ENCODE peak calls at places on chromosome 18, in nine cellular contexts. O, N, U, K, M, S, I, F and B are unnamed samples.

GRCh38 chr18:160831-161570 is 2.6 kb downstream of the USP14 start:
- DNase-seq in U (no peak), M (no peak), S (no peak), N (no peak), F (no peak), I (no peak), K (no peak), O (no peak), B (no peak)

GRCh38 chr18:10252952-10253680 is 201.3 kb upstream of the APCDD1 start:
- DNase-seq in I (no peak), O (no peak), U (no peak), M (no peak), N (no peak), F (no peak), S (no peak), K (no peak), B (no peak)

GRCh38 chr18:79199691-79200374 is 130.6 kb downstream of the ATP9B start:
- DNase-seq in U (no peak), N (no peak), M (no peak), I (no peak), S (no peak), O (peak), F (no peak), K (no peak), B (no peak)

GRCh38 chr18:62102221-62102620 is 84.6 kb downstream of the PIGN start:
- DNase-seq in S (no peak), O (no peak), N (no peak), F (no peak), I (no peak), K (no peak), U (no peak), M (no peak), B (no peak)

GRCh38 chr18:79927597-79928562 is 23.6 kb downstream of the SLC66A2 start:
- DNase-seq in I (no peak), N (peak), M (peak), U (no peak), O (no peak), K (peak), F (no peak), S (peak), B (no peak)

GRCh38 chr18:50662177-50662576 is 102.3 kb downstream of the MAPK4 start:
- DNase-seq in U (no peak), I (no peak), K (no peak), S (peak), N (peak), M (peak), O (no peak), F (peak), B (no peak)

GRCh38 chr18:68215931-68216330 is 499.0 kb downstream of the TMX3 start:
- DNase-seq in O (no peak), I (no peak), S (no peak), M (no peak), U (no peak), N (no peak), K (no peak), F (no peak), B (no peak)

GRCh38 chr18:3062798-3063563 is 50.0 kb upstream of the LPIN2 start:
- DNase-seq in S (peak), N (peak), F (peak), M (peak), U (peak), K (peak), I (peak), O (peak), B (no peak)

GRCh38 chr18:2948038-2948437 is 64.9 kb downstream of the LPIN2 start:
- DNase-seq in U (no peak), O (peak), S (peak), N (no peak), I (no peak), F (peak), M (peak), K (no peak), B (peak)

GRCh38 chr18:79944126-79944731 is 7.2 kb downstream of the SLC66A2 start:
- DNase-seq in I (no peak), K (peak), U (peak), M (peak), N (peak), O (no peak), F (no peak), S (no peak), B (no peak)

GRCh38 chr18:63762518-63762917 is 12.7 kb upstream of the SERPINB7 start:
- DNase-seq in S (no peak), K (no peak), O (no peak), M (no peak), I (no peak), U (no peak), N (no peak), F (no peak), B (no peak)

GRCh38 chr18:5237083-5237722 is 40.1 kb upstream of the AKAIN1 start:
- DNase-seq in N (peak), I (no peak), U (no peak), F (no peak), K (no peak), O (no peak), S (no peak), M (no peak), B (no peak)

GRCh38 chr18:35458677-35459441 is 38.9 kb downstream of the INO80C start:
- DNase-seq in N (no peak), K (peak), O (no peak), U (no peak), F (peak), I (no peak), M (peak), S (no peak), B (no peak)

GRCh38 chr18:58391113-58391892 is 237.6 kb downstream of the ALPK2 start:
- DNase-seq in N (peak), S (no peak), K (no peak), I (no peak), F (no peak), O (no peak), M (peak), U (no peak), B (no peak)

GRCh38 chr18:9147440-9148238 is 11.1 kb downstream of the ANKRD12 start:
- DNase-seq in N (peak), I (peak), U (no peak), S (peak), F (peak), O (peak), K (peak), M (peak), B (no peak)

GRCh38 chr18:52435301-52435700 is 95.3 kb downstream of the DCC start:
- DNase-seq in N (peak), O (no peak), M (no peak), F (no peak), U (no peak), I (no peak), K (no peak), S (peak), B (no peak)

GRCh38 chr18:74508366-74508765 is 12.2 kb downstream of the CNDP2 start:
- DNase-seq in F (no peak), N (no peak), S (no peak), K (no peak), O (no peak), M (peak), U (no peak), I (no peak), B (no peak)

GRCh38 chr18:29060349-29060748 is 883.4 kb upstream of the CDH2 start:
- DNase-seq in O (no peak), M (no peak), I (no peak), F (no peak), K (no peak), U (no peak), S (no peak), N (no peak), B (no peak)

GRCh38 chr18:50090370-50091312 is 104.3 kb downstream of the MYO5B start:
- DNase-seq in S (no peak), I (no peak), K (peak), N (no peak), M (no peak), O (no peak), F (no peak), U (no peak), B (no peak)

GRCh38 chr18:6294119-6294784 is 120.5 kb downstream of the L3MBTL4 start:
- DNase-seq in F (no peak), S (no peak), I (no peak), M (no peak), N (no peak), K (no peak), U (no peak), O (no peak), B (no peak)

GRCh38 chr18:79949571-79950439 is 1.6 kb downstream of the SLC66A2 start:
- DNase-seq in M (peak), K (peak), I (no peak), U (peak), S (no peak), F (no peak), N (no peak), O (no peak), B (no peak)

GRCh38 chr18:28178720-28179119 is 1.8 kb upstream of the CDH2 start:
- DNase-seq in K (no peak), O (no peak), I (no peak), F (peak), S (no peak), M (peak), U (no peak), N (no peak), B (no peak)

GRCh38 chr18:60445341-60445740 is 72.8 kb upstream of the MC4R start:
- DNase-seq in M (no peak), O (no peak), K (no peak), I (no peak), S (no peak), F (no peak), N (no peak), U (no peak), B (no peak)

GRCh38 chr18:5413447-5413846 is 117.9 kb upstream of the ZBTB14 start:
- DNase-seq in K (no peak), F (no peak), I (no peak), U (no peak), S (no peak), N (peak), O (no peak), M (no peak), B (no peak)

GRCh38 chr18:21243041-21243431 is 1.0 kb downstream of the GREB1L start:
- DNase-seq in I (no peak), O (no peak), N (peak), F (peak), S (peak), U (no peak), K (peak), M (peak), B (no peak)

GRCh38 chr18:32308493-32309120 is 118.8 kb downstream of the MEP1B start:
- DNase-seq in S (no peak), U (no peak), K (no peak), O (no peak), N (no peak), M (no peak), I (no peak), F (peak), B (peak)

GRCh38 chr18:36075862-36076587 is 8.7 kb upstream of the RPRD1A start:
- DNase-seq in I (no peak), M (no peak), S (no peak), K (no peak), O (no peak), F (peak), N (no peak), U (no peak), B (peak)

GRCh38 chr18:22320736-22321135 is 97.0 kb downstream of the CTAGE1 start:
- DNase-seq in O (no peak), I (no peak), K (no peak), S (no peak), M (no peak), U (no peak), N (no peak), F (no peak), B (no peak)

GRCh38 chr18:10839401-10839800 is 310.0 kb downstream of the PIEZO2 start:
- DNase-seq in M (no peak), I (no peak), K (no peak), F (no peak), S (no peak), O (no peak), N (no peak), U (no peak), B (no peak)

GRCh38 chr18:27411911-27412310 is 226.8 kb upstream of the CHST9 start:
- DNase-seq in S (no peak), K (no peak), M (no peak), N (no peak), I (no peak), F (no peak), O (no peak), U (no peak), B (peak)

GRCh38 chr18:23231340-23232021 is 96.2 kb downstream of the CABLES1 start:
- DNase-seq in N (no peak), I (peak), O (no peak), M (no peak), U (no peak), K (peak), S (no peak), F (no peak), B (peak)

GRCh38 chr18:37361223-37362157 is 204.1 kb downstream of the CELF4 start:
- DNase-seq in M (peak), F (no peak), U (no peak), O (no peak), I (no peak), S (peak), K (no peak), N (no peak), B (no peak)

GRCh38 chr18:34084635-34085034 is 140.1 kb downstream of the NOL4 start:
- DNase-seq in S (no peak), N (no peak), F (no peak), U (no peak), I (no peak), M (no peak), K (no peak), O (no peak), B (no peak)

GRCh38 chr18:1999387-1999786 is 571.9 kb downstream of the METTL4 start:
- DNase-seq in F (no peak), N (no peak), O (no peak), U (no peak), M (no peak), S (no peak), K (no peak), I (no peak), B (no peak)

DNA sequence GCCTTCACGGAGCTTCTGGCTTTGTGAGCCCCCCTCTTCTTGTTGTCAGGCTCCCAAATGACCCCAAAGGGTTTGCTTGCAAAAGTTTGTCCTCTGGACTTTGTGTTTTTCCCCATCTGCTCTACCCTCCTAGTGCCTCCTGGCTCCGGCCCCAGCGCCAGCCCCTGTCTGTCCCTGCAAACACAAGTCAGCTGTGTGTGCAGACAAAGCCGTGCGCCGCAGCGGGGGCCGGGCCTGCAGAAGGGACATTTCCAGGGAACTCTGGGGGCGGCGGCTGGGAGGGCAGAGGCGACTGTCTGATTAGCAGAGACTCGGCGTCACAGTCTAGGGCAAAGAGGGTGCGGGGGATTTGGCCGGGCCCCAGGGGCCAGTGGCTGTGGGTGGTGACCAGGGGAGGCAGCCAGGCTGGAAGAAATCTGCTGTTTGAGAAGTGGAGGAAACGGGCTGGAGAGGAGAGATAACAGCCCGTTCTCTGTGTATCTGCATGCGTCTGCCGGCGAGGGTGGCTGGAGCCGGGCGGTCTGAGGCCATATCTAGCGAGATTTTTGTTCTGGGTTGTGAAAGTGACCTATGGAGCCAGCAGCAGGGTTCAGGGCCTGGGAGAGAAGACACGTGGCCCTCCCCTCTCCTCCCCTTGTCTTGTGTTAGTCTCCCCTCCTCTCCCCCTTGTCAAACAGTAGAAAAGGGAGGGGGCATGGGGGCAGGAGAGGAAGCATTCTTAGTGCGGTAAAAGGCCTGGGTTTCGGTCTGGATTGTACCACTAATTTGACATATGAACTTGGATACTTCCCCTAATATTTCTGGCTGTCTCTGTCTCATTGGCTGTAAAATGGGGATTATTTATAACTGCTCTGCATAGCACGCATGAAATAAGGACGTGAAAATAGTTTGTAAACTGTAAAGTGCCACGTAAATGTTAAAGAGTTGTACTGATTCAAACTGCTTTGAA is 169.4 kb downstream of the SMAD7 start:
- DNase-seq in I (no peak), M (no peak), F (no peak), O (peak), N (peak), K (peak), U (peak), S (peak), B (no peak)
- H3K27ac ChIP-seq in I (no peak), M (peak), F (no peak), O (peak), N (peak), K (peak), U (peak), S (no peak), B (no peak)

GRCh38 chr18:45517181-45517741 is 98.0 kb upstream of the SLC14A2 start:
- DNase-seq in F (no peak), U (peak), M (peak), N (no peak), I (no peak), O (no peak), K (no peak), S (peak), B (no peak)
- H3K27ac ChIP-seq in F (no peak), U (no peak), M (peak), N (no peak), I (no peak), O (peak), K (no peak), S (no peak), B (no peak)

GRCh38 chr18:70290482-70291294 is 1.8 kb downstream of the SOCS6 start:
- DNase-seq in K (no peak), N (no peak), U (no peak), S (no peak), M (no peak), F (peak), O (no peak), I (no peak), B (no peak)

GRCh38 chr18:70293166-70293565 is 4.3 kb downstream of the SOCS6 start:
- DNase-seq in O (no peak), M (no peak), F (no peak), N (no peak), I (no peak), S (no peak), U (no peak), K (peak), B (no peak)

GRCh38 chr18:70292628-70293027 is 3.8 kb downstream of the SOCS6 start:
- DNase-seq in F (no peak), U (no peak), I (no peak), O (no peak), K (peak), N (no peak), S (no peak), M (no peak), B (no peak)

GRCh38 chr18:70289351-70290330 is 796 bp downstream of the SOCS6 start:
- DNase-seq in I (no peak), S (peak), N (no peak), F (no peak), K (peak), M (peak), O (peak), U (peak), B (no peak)

GRCh38 chr18:70291295-70291574 is 2.4 kb downstream of the SOCS6 start:
- DNase-seq in K (no peak), N (peak), F (peak), U (no peak), S (no peak), M (no peak), I (no peak), O (no peak), B (no peak)
- H3K27ac ChIP-seq in K (peak), N (no peak), F (peak), U (no peak), S (no peak), M (no peak), I (no peak), O (no peak), B (peak)

DNA sequence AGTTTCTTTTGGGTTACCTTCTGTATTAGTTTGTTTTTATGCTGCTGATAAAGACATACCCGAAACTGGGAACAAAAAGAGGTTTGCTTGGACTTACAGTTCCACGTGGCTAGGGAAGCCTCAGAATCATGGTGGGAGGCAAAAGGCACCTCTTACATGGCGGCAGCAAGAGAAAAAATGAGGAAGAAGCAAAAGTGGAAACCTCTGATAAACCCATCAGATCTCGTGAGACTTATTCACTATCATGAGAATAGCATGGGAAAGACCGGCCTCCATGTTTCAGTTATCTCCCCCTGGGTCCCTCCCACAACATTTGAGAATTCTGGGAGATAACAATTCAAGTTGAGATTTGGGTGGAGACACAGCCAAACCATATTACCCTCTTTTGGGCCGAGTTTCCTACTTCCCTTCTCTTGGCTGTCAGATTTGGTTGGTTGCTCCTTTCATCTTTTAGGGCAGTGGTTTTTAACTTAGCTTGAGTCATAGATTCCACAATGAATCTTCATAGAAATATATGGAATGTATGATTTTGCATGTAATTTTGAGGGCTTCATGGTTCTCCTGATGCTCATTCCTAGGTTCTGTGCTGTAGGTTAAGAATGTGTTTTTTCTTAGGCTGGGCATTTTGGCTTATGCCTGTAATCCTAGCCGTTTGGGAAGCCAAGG is 44.2 kb downstream of the CEP192 start:
- DNase-seq in K (no peak), N (no peak), O (no peak), F (no peak), U (no peak), I (no peak), S (no peak), M (no peak), B (no peak)
- H3K27ac ChIP-seq in K (no peak), N (no peak), O (no peak), F (no peak), U (no peak), I (no peak), S (no peak), M (no peak), B (no peak)

DNA sequence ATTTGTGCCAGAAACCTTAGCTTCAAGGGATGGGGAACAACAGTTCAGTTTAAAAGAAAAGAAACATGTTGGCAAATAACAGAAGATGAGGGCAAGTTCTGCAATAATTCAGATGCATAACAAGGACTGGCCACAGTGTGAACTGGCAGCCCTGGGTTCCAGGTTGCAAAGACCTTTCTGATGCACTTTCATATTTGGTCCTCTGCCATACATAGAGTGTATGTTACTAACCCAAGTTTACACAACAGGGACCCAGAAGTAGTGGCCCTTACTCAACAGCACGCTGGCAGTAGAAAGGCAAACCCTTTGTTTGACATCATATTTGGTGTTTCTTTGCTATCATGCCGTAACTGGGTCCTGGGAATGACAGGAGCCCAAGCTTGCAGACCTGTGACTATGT is 94.4 kb downstream of the MBP start:
- DNase-seq in O (no peak), K (no peak), N (no peak), I (no peak), U (no peak), F (no peak), M (no peak), S (no peak), B (no peak)
- H3K27ac ChIP-seq in O (no peak), K (no peak), N (no peak), I (no peak), U (no peak), F (no peak), M (no peak), S (no peak), B (no peak)